ENCODE peak calls at places on chromosomes 16 and 17, in seven cellular contexts. D is Calu3, F is GM06990, G is lung, Z is PC-9, W is A549, P is GM13977. S is an unnamed sample.

GRCh38 chr17:18318122-18318521 is 3.0 kb downstream of the SMCR8 start:
- DNase-seq in P (no peak), D (no peak), W (no peak), F (no peak), G (no peak), Z (no peak), S (no peak)

GRCh38 chr16:22397459-22397858 is 23.0 kb upstream of the CDR2 start:
- DNase-seq in W (no peak), F (no peak), D (peak), Z (peak), P (no peak), G (peak), S (peak)

GRCh38 chr17:7897773-7898172 is 9.2 kb downstream of the CHD3 start:
- DNase-seq in D (no peak), Z (no peak), P (no peak), F (no peak), W (peak), G (no peak), S (peak)

GRCh38 chr17:41705271-41705991 is 6.7 kb upstream of the GAST start:
- DNase-seq in Z (no peak), P (no peak), G (no peak), W (no peak), D (no peak), F (no peak), S (no peak)

GRCh38 chr16:80852261-80852872 is 48.0 kb upstream of the CDYL2 start:
- DNase-seq in P (peak), F (no peak), D (peak), Z (no peak), W (peak), G (no peak), S (peak)

GRCh38 chr16:12752159-12752558 is 51.5 kb downstream of the CPPED1 start:
- DNase-seq in D (no peak), F (no peak), P (no peak), G (no peak), Z (no peak), W (no peak), S (no peak)

GRCh38 chr17:59668816-59669215 is 38.4 kb downstream of the PTRH2 start:
- DNase-seq in Z (no peak), P (no peak), W (peak), G (no peak), F (no peak), D (no peak), S (peak)

GRCh38 chr17:36002631-36003030 is 1.3 kb upstream of the CCL15 start:
- DNase-seq in W (no peak), D (no peak), G (no peak), F (peak), Z (no peak), P (no peak), S (no peak)

GRCh38 chr16:80231888-80232287 is 308.9 kb upstream of the DYNLRB2 start:
- DNase-seq in P (peak), W (no peak), G (no peak), F (peak), Z (no peak), D (no peak), S (peak)

GRCh38 chr17:4327638-4328037 is 38.8 kb downstream of the UBE2G1 start:
- DNase-seq in D (no peak), G (no peak), Z (peak), F (no peak), P (no peak), W (peak), S (peak)

GRCh38 chr17:17119533-17119932 is 77.3 kb downstream of the MPRIP start:
- DNase-seq in D (no peak), F (no peak), W (peak), Z (no peak), G (no peak), P (peak), S (peak)

GRCh38 chr17:58591455-58591854 is 77.0 kb upstream of the MTMR4 start:
- DNase-seq in W (no peak), F (no peak), G (no peak), P (no peak), Z (no peak), D (no peak), S (no peak)
- TF ChIP-seq CTCF in W (no peak), F (no peak), G (no peak), P (no peak), Z (peak), D (no peak), S (peak)

GRCh38 chr17:75111777-75112176 is 2.0 kb downstream of the ARMC7 start:
- DNase-seq in P (no peak), G (no peak), F (no peak), Z (no peak), W (no peak), D (no peak), S (no peak)

GRCh38 chr17:75109047-75109406 is 742 bp upstream of the ARMC7 start:
- DNase-seq in F (no peak), P (peak), Z (no peak), W (no peak), D (peak), G (no peak), S (no peak)

GRCh38 chr17:75108193-75108592 is 1.6 kb upstream of the ARMC7 start:
- DNase-seq in F (no peak), G (no peak), Z (no peak), P (no peak), D (no peak), W (no peak), S (no peak)

GRCh38 chr17:75110307-75110937 is 653 bp downstream of the ARMC7 start:
- DNase-seq in W (peak), Z (peak), P (no peak), G (no peak), F (no peak), D (peak), S (no peak)

GRCh38 chr17:75109407-75110236 is at the start of gene ARMC7:
- DNase-seq in F (peak), Z (peak), P (peak), G (peak), D (peak), W (peak), S (peak)
- TF ChIP-seq CTCF in F (no peak), Z (no peak), P (no peak), G (no peak), D (no peak), W (peak), S (no peak)

DNA sequence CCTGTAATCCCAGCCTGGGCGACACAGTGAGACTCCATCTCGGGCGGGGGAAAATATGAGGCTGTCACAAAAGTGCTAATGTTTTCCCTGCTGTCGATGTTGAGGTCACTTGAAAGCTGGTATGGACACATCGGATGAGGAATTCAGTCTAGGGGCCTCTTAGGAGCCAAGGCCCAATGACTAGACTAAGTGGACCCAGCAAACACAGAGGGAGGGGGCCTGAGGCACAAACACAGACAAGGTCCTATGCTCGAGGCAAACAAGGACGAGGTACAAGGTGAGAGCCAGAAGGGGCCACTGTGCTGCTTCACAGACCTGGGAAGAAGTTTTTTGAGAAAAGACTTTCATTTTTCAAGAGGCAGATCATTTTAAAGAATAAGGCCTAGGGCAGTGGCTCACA is 15.2 kb downstream of the TRAP1 start:
- DNase-seq in G (no peak), P (no peak), Z (no peak), D (no peak), F (no peak), W (no peak), S (no peak)
- TF ChIP-seq CTCF in G (no peak), P (no peak), Z (no peak), D (no peak), F (no peak), W (no peak), S (no peak)

GRCh38 chr17:80395402-80396151 is 19.4 kb upstream of the ENDOV start:
- DNase-seq in Z (no peak), P (no peak), F (no peak), D (no peak), G (no peak), W (no peak), S (no peak)
- TF ChIP-seq CTCF in Z (no peak), P (no peak), F (no peak), D (no peak), G (no peak), W (no peak), S (no peak)

DNA sequence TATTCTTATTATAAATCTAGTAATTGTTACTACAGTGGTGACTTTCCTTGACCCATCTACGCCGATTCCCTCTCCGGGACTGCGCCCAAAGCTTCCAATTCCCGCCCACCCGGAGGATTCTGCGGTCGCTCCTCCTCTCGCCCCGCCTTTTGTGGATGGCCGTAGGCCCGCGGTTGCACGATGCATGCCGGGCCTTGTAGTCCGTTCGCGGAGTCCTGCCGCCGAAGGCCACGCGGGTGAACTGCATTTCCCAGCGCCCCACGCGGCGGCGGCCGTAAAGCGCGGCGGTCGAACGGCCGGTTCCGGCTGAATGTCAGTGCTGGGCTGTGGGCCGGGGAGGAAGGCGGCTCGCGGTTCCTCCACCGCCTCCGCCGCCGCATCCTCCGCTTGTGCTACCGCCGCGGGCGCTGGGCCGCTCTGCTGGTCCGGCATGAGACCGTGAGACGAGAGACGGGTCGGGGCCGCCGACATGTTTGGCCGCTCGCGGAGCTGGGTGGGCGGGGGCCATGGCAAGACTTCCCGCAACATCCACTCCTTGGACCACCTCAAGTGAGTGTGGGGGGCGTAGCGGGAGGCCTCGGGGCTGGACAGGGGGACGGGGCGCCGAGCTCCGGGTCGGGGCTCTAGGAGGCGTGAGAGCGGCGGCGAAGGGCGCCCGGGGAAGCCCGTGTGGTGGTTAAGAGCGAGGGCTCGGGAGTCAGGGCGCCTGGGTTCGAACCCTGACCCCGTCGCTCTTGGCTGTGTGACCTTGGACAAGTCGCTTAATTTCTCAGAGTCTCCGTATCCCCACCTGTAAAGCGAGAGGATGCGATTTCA is at the start of gene CLEC16A:
- DNase-seq in Z (peak), D (peak), W (peak), G (peak), P (peak), F (peak), S (peak)
- TF ChIP-seq CTCF in Z (peak), D (no peak), W (no peak), G (peak), P (no peak), F (no peak), S (peak)